ENCODE peak calls at places on chromosomes 1 and 21, in six cellular contexts. One of them, this sample, is unnamed.

GRCh38 chr1:46719689-46720088 is 775 bp upstream of the EFCAB14 start:
- DNase-seq in CD4-positive, CD25-positive, alpha-beta regulatory T cell: no peak
- DNase-seq in stimulated activated naive CD4-positive, alpha-beta T cell: no peak
- DNase-seq in caudate nucleus: no peak
- DNase-seq in stimulated activated CD8-positive, alpha-beta memory T cell treated with anti-CD3 and anti-CD28 coated beads, Interleukin-15, amount 100 ng/mL, for 1 hour: no peak
- DNase-seq in renal cortical epithelial cell: peak; percentile 19
- DNase-seq in this sample: no peak

GRCh38 chr21:17793675-17794123 is 25.5 kb downstream of the C21orf91 start:
- DNase-seq in CD4-positive, CD25-positive, alpha-beta regulatory T cell: peak; percentile 68
- DNase-seq in stimulated activated naive CD4-positive, alpha-beta T cell: no peak
- DNase-seq in caudate nucleus: no peak
- DNase-seq in stimulated activated CD8-positive, alpha-beta memory T cell treated with anti-CD3 and anti-CD28 coated beads, Interleukin-15, amount 100 ng/mL, for 1 hour: no peak
- DNase-seq in renal cortical epithelial cell: no peak
- DNase-seq in this sample: no peak

GRCh38 chr1:203145321-203146041 is 18.0 kb downstream of the ADORA1 start:
- DNase-seq in CD4-positive, CD25-positive, alpha-beta regulatory T cell: no peak
- DNase-seq in stimulated activated naive CD4-positive, alpha-beta T cell: no peak
- DNase-seq in caudate nucleus: no peak
- DNase-seq in stimulated activated CD8-positive, alpha-beta memory T cell treated with anti-CD3 and anti-CD28 coated beads, Interleukin-15, amount 100 ng/mL, for 1 hour: no peak
- DNase-seq in renal cortical epithelial cell: no peak
- DNase-seq in this sample: no peak

GRCh38 chr1:52702886-52703787 is 5.0 kb upstream of the COA7 start:
- DNase-seq in CD4-positive, CD25-positive, alpha-beta regulatory T cell: peak; percentile 94
- DNase-seq in stimulated activated naive CD4-positive, alpha-beta T cell: peak; percentile 83
- DNase-seq in caudate nucleus: peak; percentile 95
- DNase-seq in stimulated activated CD8-positive, alpha-beta memory T cell treated with anti-CD3 and anti-CD28 coated beads, Interleukin-15, amount 100 ng/mL, for 1 hour: peak; percentile 48
- DNase-seq in renal cortical epithelial cell: peak; percentile 85
- DNase-seq in this sample: peak; percentile 77

GRCh38 chr1:59058681-59059441 is 238.0 kb upstream of the FGGY start:
- DNase-seq in CD4-positive, CD25-positive, alpha-beta regulatory T cell: no peak
- DNase-seq in stimulated activated naive CD4-positive, alpha-beta T cell: no peak
- DNase-seq in caudate nucleus: no peak
- DNase-seq in stimulated activated CD8-positive, alpha-beta memory T cell treated with anti-CD3 and anti-CD28 coated beads, Interleukin-15, amount 100 ng/mL, for 1 hour: no peak
- DNase-seq in renal cortical epithelial cell: no peak
- DNase-seq in this sample: no peak

GRCh38 chr1:54547601-54548388 is at the start of gene ACOT11:
- DNase-seq in CD4-positive, CD25-positive, alpha-beta regulatory T cell: no peak
- DNase-seq in stimulated activated naive CD4-positive, alpha-beta T cell: no peak
- DNase-seq in caudate nucleus: peak; percentile 79
- DNase-seq in stimulated activated CD8-positive, alpha-beta memory T cell treated with anti-CD3 and anti-CD28 coated beads, Interleukin-15, amount 100 ng/mL, for 1 hour: no peak
- DNase-seq in renal cortical epithelial cell: peak; percentile 34
- DNase-seq in this sample: no peak

GRCh38 chr1:226401407-226402303 is 6.2 kb downstream of the PARP1 start:
- DNase-seq in CD4-positive, CD25-positive, alpha-beta regulatory T cell: no peak
- DNase-seq in stimulated activated naive CD4-positive, alpha-beta T cell: no peak
- DNase-seq in caudate nucleus: no peak
- DNase-seq in stimulated activated CD8-positive, alpha-beta memory T cell treated with anti-CD3 and anti-CD28 coated beads, Interleukin-15, amount 100 ng/mL, for 1 hour: no peak
- DNase-seq in renal cortical epithelial cell: no peak
- DNase-seq in this sample: no peak

GRCh38 chr1:56501888-56502287 is 77.5 kb downstream of the PLPP3 start:
- DNase-seq in CD4-positive, CD25-positive, alpha-beta regulatory T cell: no peak
- DNase-seq in stimulated activated naive CD4-positive, alpha-beta T cell: no peak
- DNase-seq in caudate nucleus: no peak
- DNase-seq in stimulated activated CD8-positive, alpha-beta memory T cell treated with anti-CD3 and anti-CD28 coated beads, Interleukin-15, amount 100 ng/mL, for 1 hour: no peak
- DNase-seq in renal cortical epithelial cell: no peak
- DNase-seq in this sample: no peak

GRCh38 chr1:21143752-21144151 is 32.9 kb downstream of the EIF4G3 start:
- DNase-seq in CD4-positive, CD25-positive, alpha-beta regulatory T cell: no peak
- DNase-seq in stimulated activated naive CD4-positive, alpha-beta T cell: no peak
- DNase-seq in caudate nucleus: no peak
- DNase-seq in stimulated activated CD8-positive, alpha-beta memory T cell treated with anti-CD3 and anti-CD28 coated beads, Interleukin-15, amount 100 ng/mL, for 1 hour: no peak
- DNase-seq in renal cortical epithelial cell: no peak
- DNase-seq in this sample: no peak

GRCh38 chr1:43073490-43074230 is 98.4 kb downstream of the EBNA1BP2 start:
- DNase-seq in CD4-positive, CD25-positive, alpha-beta regulatory T cell: peak; percentile 80
- DNase-seq in stimulated activated naive CD4-positive, alpha-beta T cell: peak; percentile 65
- DNase-seq in caudate nucleus: peak; percentile 74
- DNase-seq in stimulated activated CD8-positive, alpha-beta memory T cell treated with anti-CD3 and anti-CD28 coated beads, Interleukin-15, amount 100 ng/mL, for 1 hour: peak; percentile 53
- DNase-seq in renal cortical epithelial cell: peak; percentile 53
- DNase-seq in this sample: peak; percentile 50

GRCh38 chr1:54882483-54882882 is 4.5 kb downstream of the DHCR24 start:
- DNase-seq in CD4-positive, CD25-positive, alpha-beta regulatory T cell: no peak
- DNase-seq in stimulated activated naive CD4-positive, alpha-beta T cell: no peak
- DNase-seq in caudate nucleus: no peak
- DNase-seq in stimulated activated CD8-positive, alpha-beta memory T cell treated with anti-CD3 and anti-CD28 coated beads, Interleukin-15, amount 100 ng/mL, for 1 hour: no peak
- DNase-seq in renal cortical epithelial cell: peak; percentile 78
- DNase-seq in this sample: no peak

GRCh38 chr1:24414884-24415333 is 693 bp upstream of the NIPAL3 start:
- DNase-seq in CD4-positive, CD25-positive, alpha-beta regulatory T cell: no peak
- DNase-seq in stimulated activated naive CD4-positive, alpha-beta T cell: no peak
- DNase-seq in caudate nucleus: no peak
- DNase-seq in stimulated activated CD8-positive, alpha-beta memory T cell treated with anti-CD3 and anti-CD28 coated beads, Interleukin-15, amount 100 ng/mL, for 1 hour: no peak
- DNase-seq in renal cortical epithelial cell: no peak
- DNase-seq in this sample: no peak

GRCh38 chr1:57206038-57206437 is 217.8 kb downstream of the DAB1 start:
- DNase-seq in CD4-positive, CD25-positive, alpha-beta regulatory T cell: no peak
- DNase-seq in stimulated activated naive CD4-positive, alpha-beta T cell: no peak
- DNase-seq in caudate nucleus: no peak
- DNase-seq in stimulated activated CD8-positive, alpha-beta memory T cell treated with anti-CD3 and anti-CD28 coated beads, Interleukin-15, amount 100 ng/mL, for 1 hour: no peak
- DNase-seq in renal cortical epithelial cell: no peak
- DNase-seq in this sample: no peak

GRCh38 chr1:37055631-37056030 is 21.3 kb upstream of the GRIK3 start:
- DNase-seq in CD4-positive, CD25-positive, alpha-beta regulatory T cell: no peak
- DNase-seq in stimulated activated naive CD4-positive, alpha-beta T cell: no peak
- DNase-seq in caudate nucleus: no peak
- DNase-seq in stimulated activated CD8-positive, alpha-beta memory T cell treated with anti-CD3 and anti-CD28 coated beads, Interleukin-15, amount 100 ng/mL, for 1 hour: no peak
- DNase-seq in renal cortical epithelial cell: no peak
- DNase-seq in this sample: no peak

GRCh38 chr1:118744420-118744819 is 243.7 kb downstream of the TBX15 start:
- DNase-seq in CD4-positive, CD25-positive, alpha-beta regulatory T cell: no peak
- DNase-seq in stimulated activated naive CD4-positive, alpha-beta T cell: no peak
- DNase-seq in caudate nucleus: no peak
- DNase-seq in stimulated activated CD8-positive, alpha-beta memory T cell treated with anti-CD3 and anti-CD28 coated beads, Interleukin-15, amount 100 ng/mL, for 1 hour: no peak
- DNase-seq in renal cortical epithelial cell: no peak
- DNase-seq in this sample: no peak

GRCh38 chr1:91885331-91885715 is 628 bp downstream of the TGFBR3 start:
- DNase-seq in CD4-positive, CD25-positive, alpha-beta regulatory T cell: peak; percentile 37
- DNase-seq in stimulated activated naive CD4-positive, alpha-beta T cell: peak; percentile 9
- DNase-seq in caudate nucleus: no peak
- DNase-seq in stimulated activated CD8-positive, alpha-beta memory T cell treated with anti-CD3 and anti-CD28 coated beads, Interleukin-15, amount 100 ng/mL, for 1 hour: no peak
- DNase-seq in renal cortical epithelial cell: no peak
- DNase-seq in this sample: no peak

GRCh38 chr1:25927541-25928265 is 21.5 kb upstream of the STMN1 start:
- DNase-seq in CD4-positive, CD25-positive, alpha-beta regulatory T cell: no peak
- DNase-seq in stimulated activated naive CD4-positive, alpha-beta T cell: no peak
- DNase-seq in caudate nucleus: no peak
- DNase-seq in stimulated activated CD8-positive, alpha-beta memory T cell treated with anti-CD3 and anti-CD28 coated beads, Interleukin-15, amount 100 ng/mL, for 1 hour: no peak
- DNase-seq in renal cortical epithelial cell: no peak
- DNase-seq in this sample: no peak

GRCh38 chr1:210339500-210339899 is 10.8 kb downstream of the HHAT start:
- DNase-seq in CD4-positive, CD25-positive, alpha-beta regulatory T cell: no peak
- DNase-seq in stimulated activated naive CD4-positive, alpha-beta T cell: no peak
- DNase-seq in caudate nucleus: no peak
- DNase-seq in stimulated activated CD8-positive, alpha-beta memory T cell treated with anti-CD3 and anti-CD28 coated beads, Interleukin-15, amount 100 ng/mL, for 1 hour: no peak
- DNase-seq in renal cortical epithelial cell: no peak
- DNase-seq in this sample: no peak

GRCh38 chr1:240285541-240285940 is 193.9 kb downstream of the FMN2 start:
- DNase-seq in CD4-positive, CD25-positive, alpha-beta regulatory T cell: no peak
- DNase-seq in stimulated activated naive CD4-positive, alpha-beta T cell: no peak
- DNase-seq in caudate nucleus: no peak
- DNase-seq in stimulated activated CD8-positive, alpha-beta memory T cell treated with anti-CD3 and anti-CD28 coated beads, Interleukin-15, amount 100 ng/mL, for 1 hour: no peak
- DNase-seq in renal cortical epithelial cell: no peak
- DNase-seq in this sample: no peak

GRCh38 chr21:41750532-41751151 is 16.2 kb downstream of the RIPK4 start:
- DNase-seq in CD4-positive, CD25-positive, alpha-beta regulatory T cell: no peak
- DNase-seq in stimulated activated naive CD4-positive, alpha-beta T cell: no peak
- DNase-seq in caudate nucleus: no peak
- DNase-seq in stimulated activated CD8-positive, alpha-beta memory T cell treated with anti-CD3 and anti-CD28 coated beads, Interleukin-15, amount 100 ng/mL, for 1 hour: no peak
- DNase-seq in renal cortical epithelial cell: peak; percentile 88
- DNase-seq in this sample: no peak

This sample was measured in NK-92 treated with Interleukin-12 subunit alpha and Interleukin-12 subunit beta, amount 100 ng/mL, for 24 hours.